ENCODE peak calls at places on chromosomes 4 and X, in four cellular contexts. N is CD4-positive, alpha-beta T cell; E is activated CD4-positive, CD25-positive, alpha-beta regulatory T cell treated with anti-CD3 and anti-CD28 coated beads, Interleukin-2, amount 50 U/mL, for 16 hours; H is Ammon's horn. T is an unnamed sample.

GRCh38 chrX:31219174-31219573 is 147.3 kb upstream of the FTHL17 start:
- DNase-seq in N (no peak), E (no peak), H (no peak), T (no peak)

GRCh38 chr4:168631241-168632151 is 134.6 kb downstream of the PALLD start:
- DNase-seq in N (no peak), E (no peak), H (peak; percentile 11), T (peak; percentile 94)

GRCh38 chr4:82984459-82984858 is 26.2 kb downstream of the LIN54 start:
- DNase-seq in N (no peak), E (no peak), H (no peak), T (no peak)

GRCh38 chrX:154751121-154751668 is 318 bp upstream of the GAB3 start:
- DNase-seq in N (no peak), E (no peak), H (no peak), T (no peak)

GRCh38 chr4:85762204-85762884 is 287.4 kb downstream of the ARHGAP24 start:
- DNase-seq in N (no peak), E (no peak), H (no peak), T (no peak)

GRCh38 chr4:178356725-178357124 is 914.5 kb upstream of the AGA start:
- DNase-seq in N (no peak), E (no peak), H (no peak), T (no peak)

GRCh38 chr4:19983072-19983471 is 268.6 kb upstream of the SLIT2 start:
- DNase-seq in N (no peak), E (no peak), H (no peak), T (no peak)

GRCh38 chr4:112633477-112634235 is 3.1 kb downstream of the ZGRF1 start:
- DNase-seq in N (no peak), E (no peak), H (peak; percentile 34), T (peak; percentile 37)

GRCh38 chr4:31081375-31081774 is 361.2 kb downstream of the PCDH7 start:
- DNase-seq in N (no peak), E (no peak), H (no peak), T (no peak)

GRCh38 chr4:105415281-105415744 is 58.5 kb downstream of the PPA2 start:
- DNase-seq in N (no peak), E (no peak), H (no peak), T (no peak)

GRCh38 chrX:110924871-110925270 is 129.3 kb upstream of the CHRDL1 start:
- DNase-seq in N (no peak), E (no peak), H (no peak), T (no peak)

GRCh38 chr4:123986268-123986798 is 589.7 kb downstream of the SPRY1 start:
- DNase-seq in N (no peak), E (no peak), H (no peak), T (no peak)

GRCh38 chrX:39445336-39445735 is 644.1 kb downstream of the MID1IP1 start:
- DNase-seq in N (peak; percentile 2), E (peak; percentile 4), H (no peak), T (peak; percentile 48)

GRCh38 chrX:54788446-54788845 is 9.6 kb downstream of the ITIH6 start:
- DNase-seq in N (no peak), E (no peak), H (no peak), T (no peak)

GRCh38 chr4:67886281-67886680 is 2.5 kb upstream of the TMPRSS11D start:
- DNase-seq in N (no peak), E (no peak), H (no peak), T (no peak)

GRCh38 chr4:185424905-185425599 is 712 bp downstream of the UFSP2 start:
- DNase-seq in N (no peak), E (no peak), H (peak; percentile 42), T (peak; percentile 7)

GRCh38 chr4:113758361-113758760 is 3.2 kb downstream of the CAMK2D start:
- DNase-seq in N (no peak), E (no peak), H (no peak), T (no peak)

GRCh38 chr4:40564004-40564403 is 65.7 kb downstream of the RBM47 start:
- DNase-seq in N (no peak), E (no peak), H (peak; percentile 57), T (no peak)

GRCh38 chr4:2273221-2273620 is 11.3 kb upstream of the MXD4 start:
- DNase-seq in N (no peak), E (no peak), H (no peak), T (no peak)

GRCh38 chr4:180596888-180597483 is 1646.2 kb upstream of the TENM3 start:
- DNase-seq in N (no peak), E (no peak), H (no peak), T (no peak)

GRCh38 chr4:150001815-150002214 is 76.4 kb upstream of the DCLK2 start:
- DNase-seq in N (no peak), E (no peak), H (no peak), T (no peak)

GRCh38 chr4:158523990-158524545 is 2.4 kb downstream of the RXFP1 start:
- DNase-seq in N (no peak), E (no peak), H (no peak), T (no peak)

GRCh38 chrX:131677655-131678628 is 134.1 kb downstream of the OR13H1 start:
- DNase-seq in N (no peak), E (no peak), H (peak; percentile 12), T (peak; percentile 70)

T was measured in neural progenitor cell.